ENCODE peak calls at places on chromosome 3, in four cellular contexts. G, C, J and B are unnamed samples.

GRCh38 chr3:188975612-188976314 is 196.0 kb upstream of the TPRG1 start:
- DNase-seq in G (no peak), C (no peak), J (no peak), B (no peak)

GRCh38 chr3:71372369-71372768 is 211.2 kb downstream of the FOXP1 start:
- DNase-seq in G (no peak), C (no peak), J (no peak), B (no peak)

GRCh38 chr3:150765949-150766720 is 3.2 kb upstream of the SIAH2 start:
- DNase-seq in G (no peak), C (no peak), J (no peak), B (no peak)

GRCh38 chr3:31748281-31749245 is 215.8 kb downstream of the STT3B start:
- DNase-seq in G (no peak), C (no peak), J (no peak), B (no peak)

GRCh38 chr3:48399387-48400172 is 27.6 kb downstream of the FBXW12 start:
- DNase-seq in G (peak), C (no peak), J (peak), B (no peak)

GRCh38 chr3:184349563-184350470 is 11.6 kb downstream of the CLCN2 start:
- DNase-seq in G (no peak), C (no peak), J (no peak), B (no peak)

GRCh38 chr3:194316918-194317317 is 34.2 kb downstream of the CPN2 start:
- DNase-seq in G (no peak), C (no peak), J (no peak), B (no peak)

GRCh38 chr3:67614195-67614594 is 40.2 kb downstream of the SUCLG2 start:
- DNase-seq in G (no peak), C (no peak), J (no peak), B (no peak)

GRCh38 chr3:27216955-27217552 is 152.1 kb downstream of the NEK10 start:
- DNase-seq in G (no peak), C (no peak), J (no peak), B (peak)

GRCh38 chr3:68876112-68876713 is 56.1 kb downstream of the TAFA4 start:
- DNase-seq in G (peak), C (peak), J (no peak), B (peak)

GRCh38 chr3:125051715-125052581 is 3.8 kb downstream of the HEG1 start:
- DNase-seq in G (peak), C (peak), J (peak), B (peak)

GRCh38 chr3:98657429-98657828 is 64.0 kb upstream of the CPOX start:
- DNase-seq in G (peak), C (no peak), J (peak), B (no peak)

GRCh38 chr3:189790658-189791057 is 159.5 kb downstream of the TP63 start:
- DNase-seq in G (no peak), C (no peak), J (no peak), B (no peak)

GRCh38 chr3:117404153-117404552 is 694.6 kb downstream of the TUSC7 start:
- DNase-seq in G (no peak), C (peak), J (no peak), B (no peak)

GRCh38 chr3:197380786-197381185 is 82.4 kb upstream of the DLG1 start:
- DNase-seq in G (no peak), C (no peak), J (no peak), B (no peak)

GRCh38 chr3:179852117-179852886 is 184.4 kb downstream of the PEX5L start:
- DNase-seq in G (no peak), C (peak), J (no peak), B (no peak)

GRCh38 chr3:149582395-149582794 is 75.4 kb downstream of the WWTR1 start:
- DNase-seq in G (no peak), C (no peak), J (no peak), B (no peak)

GRCh38 chr3:33942483-33943150 is 144.2 kb downstream of the PDCD6IP start:
- DNase-seq in G (no peak), C (no peak), J (no peak), B (no peak)

GRCh38 chr3:15470261-15470660 is 42.9 kb downstream of the EAF1 start:
- DNase-seq in G (no peak), C (no peak), J (no peak), B (no peak)

GRCh38 chr3:40191850-40192448 is 117.6 kb upstream of the EIF1B start:
- DNase-seq in G (peak), C (peak), J (peak), B (peak)

GRCh38 chr3:111613294-111613693 is 18.1 kb upstream of the ZBED2 start:
- DNase-seq in G (no peak), C (no peak), J (no peak), B (no peak)

GRCh38 chr3:158074591-158074990 is 31.6 kb downstream of the SHOX2 start:
- DNase-seq in G (no peak), C (no peak), J (no peak), B (no peak)

GRCh38 chr3:164498917-164499316 is 579.4 kb downstream of the SI start:
- DNase-seq in G (no peak), C (no peak), J (no peak), B (no peak)

GRCh38 chr3:109559389-109559788 is 222.0 kb upstream of the DPPA4 start:
- DNase-seq in G (no peak), C (no peak), J (no peak), B (no peak)

GRCh38 chr3:153633407-153633806 is 471.4 kb downstream of the RAP2B start:
- DNase-seq in G (no peak), C (no peak), J (no peak), B (no peak)

GRCh38 chr3:4570840-4571621 is 77.9 kb downstream of the ITPR1 start:
- DNase-seq in G (no peak), C (no peak), J (no peak), B (no peak)

GRCh38 chr3:75692061-75692460 is 27.9 kb downstream of the FRG2C start:
- DNase-seq in G (no peak), C (no peak), J (no peak), B (no peak)

GRCh38 chr3:187473778-187474406 is 105.7 kb downstream of the RTP4 start:
- DNase-seq in G (no peak), C (no peak), J (no peak), B (no peak)

GRCh38 chr3:54458357-54458756 is 336.0 kb downstream of the CACNA2D3 start:
- DNase-seq in G (no peak), C (no peak), J (no peak), B (no peak)

GRCh38 chr3:173216063-173216462 is 75.0 kb upstream of the SPATA16 start:
- DNase-seq in G (no peak), C (no peak), J (no peak), B (no peak)

GRCh38 chr3:173217127-173217526 is 76.1 kb upstream of the SPATA16 start:
- DNase-seq in G (no peak), C (peak), J (no peak), B (no peak)

GRCh38 chr3:173225351-173225750 is 84.3 kb upstream of the SPATA16 start:
- DNase-seq in G (no peak), C (no peak), J (no peak), B (no peak)

DNA sequence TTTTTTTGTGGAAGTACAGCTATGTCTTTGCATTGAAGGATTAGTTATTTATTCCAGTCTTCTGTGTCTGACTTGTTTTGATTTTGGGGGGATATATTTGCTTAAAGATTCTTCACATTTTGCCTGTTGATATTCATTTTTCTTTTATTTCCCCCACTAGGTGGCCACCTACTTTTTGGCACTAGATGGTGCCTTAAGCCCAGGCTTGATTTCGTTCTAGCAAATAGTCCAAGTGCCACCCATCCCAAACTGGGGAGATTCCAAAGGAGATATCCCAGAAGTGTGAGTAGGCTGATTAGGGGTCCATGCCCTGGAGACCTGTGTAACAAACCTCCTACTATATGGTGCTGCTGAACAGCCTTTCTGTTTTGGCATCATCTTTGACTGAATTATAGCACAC is 80.0 kb upstream of the SPATA16 start:
- DNase-seq in G (no peak), C (peak), J (no peak), B (no peak)
- TF ChIP-seq CTCF in G (peak), C (peak), J (no peak), B (no peak)

DNA sequence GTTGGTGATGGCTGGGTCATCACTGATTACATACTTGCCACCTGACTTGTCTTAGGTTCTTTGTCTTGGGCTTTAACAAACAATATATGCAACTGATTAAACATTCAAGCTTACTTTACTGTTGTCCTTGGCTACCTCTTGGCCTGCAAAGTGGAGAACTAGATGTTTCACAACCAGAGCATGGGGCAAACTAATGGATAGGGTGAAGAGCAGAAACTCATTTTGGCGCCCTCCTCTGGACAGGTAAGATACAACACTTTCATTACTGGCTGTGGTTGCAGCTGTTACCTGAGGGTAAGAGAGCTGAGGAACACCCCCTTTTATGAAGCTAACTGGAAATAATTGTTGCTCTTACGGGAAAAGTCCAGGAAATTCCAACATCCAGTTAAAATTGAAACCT is 262.1 kb downstream of the NAALADL2 start:
- DNase-seq in G (peak), C (no peak), J (no peak), B (no peak)
- TF ChIP-seq CTCF in G (peak), C (peak), J (no peak), B (peak)

DNA sequence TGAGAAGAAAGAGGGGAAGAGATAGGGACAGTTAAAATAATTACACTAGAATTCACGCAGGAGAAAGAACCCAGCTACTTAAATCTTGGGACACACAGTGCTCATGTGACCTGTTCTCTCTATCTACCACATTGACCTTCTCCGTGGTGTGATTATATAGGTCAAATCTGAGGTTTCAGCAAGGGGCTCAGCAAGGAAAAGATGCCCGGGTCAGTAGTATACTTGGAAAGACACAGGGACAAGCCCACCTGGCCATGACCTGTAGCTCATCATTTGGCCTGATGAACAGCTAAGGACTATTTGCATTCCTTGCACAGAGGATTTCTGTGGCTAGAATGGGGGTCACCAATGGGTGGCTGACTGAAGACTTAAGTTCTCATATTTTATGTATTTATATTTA is 71.9 kb downstream of the SSR3 start:
- DNase-seq in G (no peak), C (no peak), J (no peak), B (no peak)
- TF ChIP-seq CTCF in G (no peak), C (no peak), J (no peak), B (no peak)

DNA sequence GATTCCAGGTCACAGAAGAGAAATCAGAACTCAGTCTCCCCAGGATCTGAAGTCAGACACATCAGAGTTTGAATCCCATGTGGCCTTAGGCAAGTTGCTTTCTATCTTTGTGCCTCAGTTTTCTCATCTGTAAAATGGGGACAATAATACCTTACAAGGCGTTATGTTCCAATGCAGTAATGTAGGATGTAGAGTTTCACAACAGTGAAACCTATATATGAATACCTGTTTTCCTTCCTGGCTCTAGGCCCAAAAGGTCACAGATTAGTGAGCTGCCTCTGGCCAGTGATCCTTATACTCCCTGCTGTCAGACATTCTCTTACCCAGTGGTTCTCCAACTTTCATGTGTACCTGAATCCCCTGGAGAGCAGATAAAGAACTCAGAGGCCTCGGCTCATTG is 72.9 kb upstream of the OXTR start:
- DNase-seq in G (no peak), C (no peak), J (no peak), B (no peak)
- TF ChIP-seq CTCF in G (no peak), C (no peak), J (no peak), B (no peak)

DNA sequence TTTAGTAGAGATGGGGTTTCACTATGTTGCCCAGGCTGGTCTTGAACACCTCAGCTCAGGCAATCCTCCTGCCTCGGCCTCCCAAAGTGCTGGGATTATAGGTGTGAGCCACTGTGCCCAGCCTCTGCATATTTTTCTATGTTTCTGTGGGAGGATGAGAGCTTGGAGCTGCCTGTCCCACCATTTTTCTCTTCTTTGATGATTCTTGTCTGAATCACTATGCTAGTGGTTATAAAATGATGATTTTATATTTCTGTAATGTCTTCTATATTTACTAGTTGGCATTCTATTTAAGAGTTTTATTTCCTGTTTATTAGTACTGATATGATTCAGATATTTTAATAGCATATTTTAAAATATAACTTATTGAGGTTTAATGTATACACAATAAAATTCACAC is 69.7 kb downstream of the CHCHD6 start:
- DNase-seq in G (no peak), C (no peak), J (no peak), B (no peak)
- TF ChIP-seq CTCF in G (no peak), C (no peak), J (no peak), B (no peak)

GRCh38 chr3:43217206-43217605 is 69.1 kb upstream of the SNRK start:
- DNase-seq in G (no peak), C (no peak), J (no peak), B (no peak)

GRCh38 chr3:43217633-43218032 is 68.7 kb upstream of the SNRK start:
- DNase-seq in G (no peak), C (no peak), J (no peak), B (peak)

GRCh38 chr3:43214616-43215015 is 71.7 kb upstream of the SNRK start:
- DNase-seq in G (no peak), C (no peak), J (no peak), B (no peak)

GRCh38 chr3:43215138-43215537 is 71.2 kb upstream of the SNRK start:
- DNase-seq in G (no peak), C (no peak), J (no peak), B (no peak)

DNA sequence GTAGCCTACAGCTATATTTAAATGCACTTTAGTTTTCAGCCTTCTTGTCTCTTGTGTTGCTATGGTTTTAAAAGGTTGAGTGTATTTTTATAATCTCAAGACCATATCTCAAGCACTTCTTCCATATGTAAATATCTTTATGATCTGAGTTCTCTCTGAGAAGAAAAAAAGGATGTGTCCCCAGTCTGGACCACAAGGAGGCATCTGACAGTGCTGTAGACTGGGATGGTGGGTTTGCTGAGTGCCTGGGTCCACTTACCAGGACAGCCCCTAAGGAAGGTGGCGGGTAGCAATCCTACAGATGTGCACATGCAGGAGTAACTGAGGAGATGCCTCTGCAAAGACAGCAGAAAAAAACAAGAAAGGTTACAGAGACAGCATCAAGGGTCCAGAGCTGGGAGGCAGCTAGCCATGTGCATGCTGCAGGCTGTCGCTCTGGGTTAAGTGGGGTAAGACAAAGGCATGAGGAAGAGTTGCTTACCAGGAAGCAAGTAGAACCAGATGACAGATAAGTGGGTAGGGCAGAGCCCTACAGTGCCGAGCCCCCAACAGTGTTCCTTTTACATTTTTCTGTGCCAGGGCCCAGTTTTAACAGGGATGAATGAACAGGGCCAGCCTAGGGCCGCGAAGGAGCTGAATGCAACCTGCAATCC is 70.5 kb upstream of the SNRK start:
- DNase-seq in G (no peak), C (no peak), J (no peak), B (no peak)
- TF ChIP-seq CTCF in G (peak), C (no peak), J (peak), B (no peak)

DNA sequence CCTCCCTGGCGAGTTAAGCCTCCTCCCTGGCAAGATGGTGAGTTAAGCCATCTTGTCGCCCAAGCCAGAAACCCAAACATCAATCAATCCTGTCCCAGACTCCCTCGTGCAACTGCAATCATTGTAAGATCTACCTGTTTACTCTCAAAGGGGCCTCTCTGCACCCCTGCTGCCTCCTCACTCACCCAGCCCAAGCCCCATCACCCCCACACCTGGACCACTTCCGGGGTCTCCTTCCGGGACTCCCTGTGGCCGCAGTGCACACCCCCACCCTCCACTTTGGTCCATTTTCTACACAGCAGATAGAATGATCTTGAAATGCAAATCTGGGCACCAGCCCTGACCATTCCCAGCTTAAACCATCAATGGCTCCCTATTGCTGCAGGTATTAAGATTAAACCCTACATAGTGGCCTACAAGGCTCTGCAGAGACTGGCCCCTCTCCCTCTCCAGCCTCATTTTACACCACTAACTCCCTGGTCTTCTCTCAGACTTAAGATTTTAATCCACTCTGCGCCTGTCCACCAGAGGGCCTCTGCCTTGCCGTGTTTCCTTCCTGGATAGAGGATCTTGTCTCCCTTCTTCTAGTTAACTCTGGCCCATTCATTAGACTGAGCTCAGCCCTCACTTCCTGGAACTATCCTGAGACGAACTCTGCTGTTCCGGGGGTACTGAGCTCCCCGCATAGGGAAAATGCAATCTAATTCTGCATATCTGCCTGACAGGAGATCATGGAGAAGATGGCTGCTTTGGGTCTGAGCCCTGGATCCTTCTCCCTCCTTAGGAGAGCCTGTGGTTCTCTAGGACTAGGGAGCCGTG is 41.9 kb upstream of the SLC6A1 start:
- DNase-seq in G (peak), C (peak), J (no peak), B (peak)
- TF ChIP-seq CTCF in G (peak), C (peak), J (no peak), B (peak)

DNA sequence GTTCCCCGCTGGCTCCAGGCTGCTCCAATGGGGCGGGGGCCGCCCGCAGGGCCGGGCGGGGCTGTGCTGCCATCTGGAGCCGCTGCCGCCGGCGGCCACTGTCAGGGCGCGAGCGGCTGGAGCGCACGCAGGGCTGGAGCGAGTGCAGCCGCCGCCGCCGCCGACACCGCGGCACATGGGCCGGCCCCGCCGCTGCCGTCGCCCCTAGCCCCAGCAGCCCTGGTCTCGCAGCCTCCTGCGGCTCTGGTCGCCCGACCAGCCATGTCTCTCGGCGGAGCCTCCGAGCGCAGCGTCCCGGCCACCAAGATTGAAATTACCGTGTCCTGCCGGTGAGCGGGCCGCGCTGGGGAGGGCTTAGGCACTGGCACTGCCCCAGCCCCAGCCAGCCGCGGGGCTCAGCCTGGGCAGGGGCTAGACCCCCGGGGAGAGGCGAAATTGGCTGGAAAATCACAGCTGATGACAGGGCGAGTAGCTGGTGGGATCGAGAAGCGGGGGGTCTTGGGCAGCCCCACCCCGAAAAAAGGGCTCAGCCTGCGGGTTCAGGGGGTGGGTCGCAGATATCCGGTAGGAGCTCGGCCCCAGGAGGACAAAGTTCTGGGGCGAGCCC is at the start of gene CPNE9:
- DNase-seq in G (peak), C (no peak), J (no peak), B (no peak)
- TF ChIP-seq CTCF in G (no peak), C (no peak), J (no peak), B (no peak)